ENCODE peak calls at places on chromosomes 1 and 21, in eight cellular contexts. R, A, U, T, C, Q, B and J are unnamed samples.

GRCh38 chr1:234600418-234601216 is 9.4 kb downstream of the IRF2BP2 start:
- DNase-seq in Q (peak), R (no peak), B (no peak), A (peak), U (no peak), C (no peak), T (no peak), J (peak)

GRCh38 chr1:20399196-20399595 is 86.8 kb downstream of the CAMK2N1 start:
- DNase-seq in C (no peak), Q (no peak), B (no peak), A (no peak), R (no peak), U (no peak), T (no peak), J (no peak)

GRCh38 chr1:156571959-156572662 is at the start of gene IQGAP3:
- DNase-seq in U (peak), R (peak), A (peak), B (peak), Q (peak), C (peak), T (peak), J (peak)

GRCh38 chr1:234973426-234974250 is 155.0 kb downstream of the TOMM20 start:
- DNase-seq in A (no peak), Q (no peak), R (no peak), T (no peak), C (no peak), B (no peak), U (no peak), J (no peak)

GRCh38 chr1:29964718-29965533 is 728.6 kb downstream of the PTPRU start:
- DNase-seq in U (no peak), T (no peak), B (no peak), C (no peak), R (no peak), Q (no peak), A (no peak), J (no peak)

GRCh38 chr21:15741510-15741909 is 11.7 kb downstream of the USP25 start:
- DNase-seq in Q (no peak), T (no peak), R (no peak), U (no peak), C (no peak), B (no peak), A (no peak), J (no peak)

GRCh38 chr1:58812468-58812867 is 28.6 kb upstream of the JUN start:
- DNase-seq in R (no peak), U (no peak), Q (no peak), A (no peak), T (no peak), C (no peak), B (no peak), J (no peak)

GRCh38 chr1:76068542-76068941 is 6.0 kb upstream of the ST6GALNAC3 start:
- DNase-seq in U (no peak), A (no peak), T (no peak), B (no peak), C (no peak), Q (no peak), R (no peak), J (no peak)

GRCh38 chr1:195604287-195604686 is 1004.0 kb downstream of the KCNT2 start:
- DNase-seq in T (no peak), U (no peak), B (no peak), R (no peak), A (no peak), Q (no peak), C (no peak), J (no peak)

GRCh38 chr1:68087184-68087583 is 36.8 kb upstream of the DIRAS3 start:
- DNase-seq in U (no peak), B (no peak), R (no peak), Q (no peak), C (no peak), A (no peak), T (no peak), J (no peak)

GRCh38 chr1:220093361-220094015 is 444 bp upstream of the IARS2 start:
- DNase-seq in C (no peak), U (no peak), R (no peak), B (no peak), T (no peak), A (no peak), Q (no peak), J (no peak)

GRCh38 chr1:95034506-95034905 is 38.2 kb downstream of the ALG14 start:
- DNase-seq in R (no peak), T (no peak), Q (no peak), U (no peak), A (no peak), B (no peak), C (no peak), J (no peak)

GRCh38 chr1:63705058-63705457 is 68.8 kb upstream of the ROR1 start:
- DNase-seq in C (no peak), U (no peak), Q (no peak), A (no peak), B (no peak), R (no peak), T (no peak), J (peak)

GRCh38 chr1:167428418-167428817 is 89.9 kb downstream of the CD247 start:
- DNase-seq in A (no peak), Q (no peak), U (no peak), C (no peak), R (no peak), T (peak), B (no peak), J (no peak)

GRCh38 chr1:44261963-44262362 is 48.7 kb downstream of the DMAP1 start:
- DNase-seq in A (no peak), C (no peak), R (no peak), U (no peak), T (no peak), Q (no peak), B (no peak), J (no peak)

GRCh38 chr1:62438163-62438562 is 1.3 kb downstream of the USP1 start:
- DNase-seq in U (no peak), Q (no peak), T (no peak), R (peak), A (peak), C (no peak), B (no peak), J (peak)

GRCh38 chr1:40042337-40042736 is 1.8 kb downstream of the CAP1 start:
- DNase-seq in A (no peak), T (no peak), R (no peak), U (no peak), C (no peak), Q (no peak), B (no peak), J (no peak)

GRCh38 chr1:30756545-30757195 is 904 bp downstream of the LAPTM5 start:
- DNase-seq in A (peak), T (peak), R (no peak), Q (peak), U (peak), B (peak), C (no peak), J (peak)

GRCh38 chr1:205249651-205250050 is 21.9 kb downstream of the TMCC2 start:
- DNase-seq in U (no peak), C (no peak), B (no peak), R (no peak), T (no peak), A (no peak), Q (no peak), J (no peak)

GRCh38 chr1:30444850-30445249 is 278.5 kb downstream of the MATN1 start:
- DNase-seq in T (no peak), B (no peak), A (no peak), C (no peak), Q (no peak), R (no peak), U (no peak), J (no peak)

GRCh38 chr1:21552715-21553114 is 43.5 kb downstream of the ALPL start:
- DNase-seq in C (no peak), A (no peak), Q (no peak), T (peak), B (no peak), R (no peak), U (no peak), J (no peak)

GRCh38 chr1:11970441-11971185 is 9.6 kb upstream of the MFN2 start:
- DNase-seq in U (no peak), Q (no peak), A (no peak), B (no peak), R (no peak), C (no peak), T (no peak), J (no peak)

GRCh38 chr1:72917920-72918319 is 635.6 kb upstream of the NEGR1 start:
- DNase-seq in Q (no peak), C (no peak), A (no peak), B (no peak), R (no peak), U (no peak), T (no peak), J (no peak)

GRCh38 chr1:210347112-210347511 is 18.4 kb downstream of the HHAT start:
- DNase-seq in A (no peak), T (peak), B (no peak), C (no peak), R (no peak), U (no peak), Q (no peak), J (no peak)

GRCh38 chr1:232998646-232999045 is 48.2 kb downstream of the NTPCR start:
- DNase-seq in C (no peak), A (no peak), B (no peak), U (no peak), R (no peak), Q (no peak), T (no peak), J (no peak)

GRCh38 chr1:94670273-94670672 is 128.7 kb upstream of the F3 start:
- DNase-seq in T (no peak), B (no peak), R (no peak), A (no peak), C (no peak), Q (no peak), U (no peak), J (no peak)

GRCh38 chr1:27439150-27439549 is 46.7 kb downstream of the GPR3 start:
- DNase-seq in T (no peak), B (no peak), A (no peak), U (no peak), Q (no peak), C (no peak), R (no peak), J (no peak)

GRCh38 chr1:22662318-22662717 is 9.3 kb downstream of the C1QB start:
- DNase-seq in U (no peak), A (peak), B (no peak), R (peak), Q (no peak), C (no peak), T (peak), J (peak)

GRCh38 chr1:26799479-26800133 is 11.9 kb downstream of the PIGV start:
- DNase-seq in A (no peak), Q (no peak), U (no peak), C (peak), B (no peak), T (peak), R (peak), J (no peak)

GRCh38 chr1:29563092-29563491 is 326.8 kb downstream of the PTPRU start:
- DNase-seq in R (peak), U (no peak), C (no peak), A (peak), Q (no peak), T (no peak), B (no peak), J (peak)